ENCODE peak calls at places on chromosome 1, in four cellular contexts. C is tibial artery, X is transverse colon, F is lower lobe of right lung. Z is an unnamed sample.

GRCh38 chr1:177170756-177171535 is at the start of gene BRINP2:
- DNase-seq in C (no peak), X (peak; percentile 15), F (no peak), Z (peak; percentile 28)

GRCh38 chr1:64137569-64137936 is 65.9 kb upstream of the UBE2U start:
- DNase-seq in C (no peak), X (no peak), F (no peak), Z (no peak)

GRCh38 chr1:89603651-89604413 is 29.1 kb upstream of the LRRC8C start:
- DNase-seq in C (no peak), X (no peak), F (no peak), Z (no peak)

GRCh38 chr1:233016798-233017197 is 66.4 kb downstream of the NTPCR start:
- DNase-seq in C (no peak), X (no peak), F (no peak), Z (no peak)

GRCh38 chr1:75855010-75855409 is 58.3 kb downstream of the MSH4 start:
- DNase-seq in C (no peak), X (no peak), F (no peak), Z (no peak)

GRCh38 chr1:86207323-86207722 is 50.8 kb upstream of the COL24A1 start:
- DNase-seq in C (no peak), X (no peak), F (no peak), Z (no peak)

GRCh38 chr1:234154320-234155251 is 218.7 kb upstream of the COA6 start:
- DNase-seq in C (no peak), X (no peak), F (no peak), Z (no peak)

GRCh38 chr1:244369256-244370057 is 82.3 kb downstream of the ADSS2 start:
- DNase-seq in C (no peak), X (peak; percentile 68), F (no peak), Z (no peak)

GRCh38 chr1:85678193-85678592 is 30.0 kb downstream of the ZNHIT6 start:
- DNase-seq in C (no peak), X (no peak), F (no peak), Z (no peak)

GRCh38 chr1:45327644-45328515 is 1.2 kb downstream of the HPDL start:
- DNase-seq in C (no peak), X (peak; percentile 30), F (no peak), Z (peak; percentile 52)

GRCh38 chr1:100921110-100921706 is 25.3 kb downstream of the SLC30A7 start:
- DNase-seq in C (no peak), X (no peak), F (no peak), Z (peak; percentile 12)

GRCh38 chr1:96388421-96389310 is 332.9 kb upstream of the PTBP2 start:
- DNase-seq in C (no peak), X (no peak), F (no peak), Z (no peak)

GRCh38 chr1:212077028-212077427 is 41.5 kb downstream of the DTL start:
- DNase-seq in C (no peak), X (no peak), F (no peak), Z (no peak)

GRCh38 chr1:149844650-149845255 is 54.6 kb upstream of the BOLA1 start:
- DNase-seq in C (no peak), X (no peak), F (no peak), Z (no peak)

GRCh38 chr1:111227875-111228747 is 598 bp downstream of the CHI3L2 start:
- DNase-seq in C (peak; percentile 66), X (no peak), F (no peak), Z (no peak)

GRCh38 chr1:59739111-59739510 is 75.6 kb upstream of the HOOK1 start:
- DNase-seq in C (no peak), X (no peak), F (no peak), Z (no peak)

GRCh38 chr1:94100785-94101612 is 19.9 kb downstream of the ABCA4 start:
- DNase-seq in C (no peak), X (no peak), F (no peak), Z (no peak)

GRCh38 chr1:94336991-94337390 is 81.2 kb upstream of the ABCD3 start:
- DNase-seq in C (no peak), X (no peak), F (no peak), Z (no peak)

GRCh38 chr1:206430031-206430983 is 40.0 kb upstream of the IKBKE start:
- DNase-seq in C (no peak), X (no peak), F (no peak), Z (peak; percentile 20)

GRCh38 chr1:86419277-86419903 is 4.6 kb upstream of the CLCA2 start:
- DNase-seq in C (no peak), X (peak; percentile 48), F (no peak), Z (peak; percentile 19)

GRCh38 chr1:99268021-99268420 is 3.7 kb downstream of the PLPPR4 start:
- DNase-seq in C (no peak), X (no peak), F (no peak), Z (no peak)

GRCh38 chr1:110051262-110051648 is 16.8 kb downstream of the STRIP1 start:
- DNase-seq in C (no peak), X (no peak), F (no peak), Z (no peak)

GRCh38 chr1:234437423-234438171 is 41.4 kb downstream of the TARBP1 start:
- DNase-seq in C (no peak), X (no peak), F (no peak), Z (no peak)

GRCh38 chr1:183889095-183889494 is 84.2 kb downstream of the RGL1 start:
- DNase-seq in C (no peak), X (no peak), F (no peak), Z (no peak)

GRCh38 chr1:11878891-11879190 is 20.1 kb upstream of the NPPB start:
- DNase-seq in C (no peak), X (no peak), F (no peak), Z (no peak)

GRCh38 chr1:48493970-48494769 is 22.2 kb upstream of the SPATA6 start:
- DNase-seq in C (no peak), X (peak; percentile 24), F (no peak), Z (no peak)

GRCh38 chr1:48039088-48040049 is 42.2 kb upstream of the TRABD2B start:
- DNase-seq in C (peak; percentile 46), X (no peak), F (no peak), Z (no peak)

GRCh38 chr1:115158181-115158580 is 68.9 kb upstream of the TSPAN2 start:
- DNase-seq in C (peak; percentile 86), X (no peak), F (no peak), Z (no peak)

GRCh38 chr1:232524056-232524455 is 105.9 kb downstream of the SIPA1L2 start:
- DNase-seq in C (no peak), X (no peak), F (no peak), Z (no peak)

GRCh38 chr1:194873328-194873923 is 1687.0 kb upstream of the B3GALT2 start:
- DNase-seq in C (no peak), X (no peak), F (no peak), Z (no peak)

GRCh38 chr1:78490861-78491310 is at the start of gene PTGFR:
- DNase-seq in C (peak; percentile 75), X (no peak), F (peak; percentile 47), Z (peak; percentile 6)

GRCh38 chr1:71721532-71721931 is 560.8 kb downstream of the NEGR1 start:
- DNase-seq in C (no peak), X (no peak), F (no peak), Z (no peak)

GRCh38 chr1:29822895-29823294 is 586.6 kb downstream of the PTPRU start:
- DNase-seq in C (no peak), X (no peak), F (no peak), Z (no peak)

GRCh38 chr1:89959719-89960118 is 35.2 kb upstream of the ZNF326 start:
- DNase-seq in C (no peak), X (no peak), F (no peak), Z (no peak)

GRCh38 chr1:54848134-54848948 is 38.7 kb downstream of the DHCR24 start:
- DNase-seq in C (peak; percentile 23), X (no peak), F (no peak), Z (no peak)

GRCh38 chr1:201537966-201538617 is 835 bp upstream of the NAV1 start:
- DNase-seq in C (no peak), X (no peak), F (no peak), Z (no peak)

GRCh38 chr1:201540846-201541735 is 2.2 kb downstream of the NAV1 start:
- DNase-seq in C (no peak), X (no peak), F (no peak), Z (no peak)

GRCh38 chr1:201538618-201539551 is at the start of gene NAV1:
- DNase-seq in C (peak; percentile 91), X (peak; percentile 56), F (peak; percentile 68), Z (no peak)

GRCh38 chr1:201537467-201537866 is 1.5 kb upstream of the NAV1 start:
- DNase-seq in C (no peak), X (no peak), F (no peak), Z (no peak)

GRCh38 chr1:201539561-201540404 is 856 bp downstream of the NAV1 start:
- DNase-seq in C (peak; percentile 88), X (peak; percentile 37), F (peak; percentile 61), Z (no peak)
- TF ChIP-seq CTCF in C (no peak), X (no peak), F (no peak), Z (no peak)

DNA sequence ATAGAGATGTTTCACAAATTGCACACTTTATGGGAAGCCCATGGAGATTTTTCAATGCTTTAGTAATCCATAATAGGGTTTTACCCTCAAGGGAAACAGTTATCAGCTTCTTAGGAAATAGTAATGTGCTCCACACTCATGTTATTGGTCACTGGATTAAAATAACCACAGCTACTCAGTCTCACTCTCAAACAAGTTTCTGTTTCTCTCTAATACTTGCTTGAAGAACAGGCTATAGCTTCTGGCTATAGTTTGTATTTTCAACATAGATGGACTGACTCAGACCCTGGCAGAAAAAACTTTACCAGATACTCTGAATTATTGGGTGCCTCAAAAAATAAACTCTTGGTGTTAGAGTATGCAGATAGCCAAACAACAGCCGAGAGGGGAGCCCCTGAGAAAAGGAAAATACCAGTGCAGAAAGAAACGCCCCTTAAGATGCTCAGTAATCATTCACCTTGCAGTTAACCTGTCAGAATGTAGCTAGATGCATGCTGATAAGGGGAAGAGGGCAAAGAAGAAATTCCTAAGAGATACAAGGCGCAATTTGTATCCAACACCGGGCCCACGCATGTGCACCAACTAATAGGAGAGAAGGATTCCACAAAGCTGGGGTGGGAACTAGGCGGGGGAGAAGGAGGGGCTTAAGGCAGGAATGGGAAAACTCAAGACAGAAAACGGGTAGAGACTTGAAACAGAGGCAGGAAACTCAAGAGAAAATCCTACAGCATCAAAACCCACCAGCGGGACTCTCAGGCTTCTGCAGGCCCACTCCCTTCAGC is 30.4 kb upstream of the PDE4B start:
- DNase-seq in C (no peak), X (no peak), F (no peak), Z (no peak)
- H3K4me3 ChIP-seq in C (no peak overlapping the region), X (no peak overlapping the region), F (no peak overlapping the region), Z (no peak overlapping the region)

DNA sequence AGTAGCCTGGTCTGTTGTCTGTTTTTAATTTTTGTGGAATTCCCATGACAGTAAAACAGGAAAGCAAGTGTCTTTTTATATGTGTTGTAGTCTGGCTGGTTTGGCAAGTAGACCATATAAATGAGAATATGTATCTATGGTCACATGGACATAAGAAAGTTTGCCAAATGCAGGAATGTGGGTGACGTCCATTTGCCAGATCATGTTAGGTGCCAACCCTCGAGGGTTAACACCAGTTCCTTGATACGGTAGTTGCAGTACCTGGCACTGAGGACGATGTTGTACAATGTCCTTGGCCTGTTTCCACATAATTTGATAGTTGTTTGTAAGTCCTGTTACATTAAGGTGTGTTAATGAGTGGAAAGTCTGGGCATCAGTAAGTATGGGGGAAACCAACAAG is 6.2 kb downstream of the DAP3 start:
- DNase-seq in C (no peak), X (no peak), F (no peak), Z (no peak)
- H3K36me3 ChIP-seq in C (peaks cover 13% of the 10 kb centered on the region), X (no peaks in the 10 kb centered on the region), F (peaks cover 10% of the 10 kb centered on the region), Z (peaks cover 7% of the 10 kb centered on the region)

DNA sequence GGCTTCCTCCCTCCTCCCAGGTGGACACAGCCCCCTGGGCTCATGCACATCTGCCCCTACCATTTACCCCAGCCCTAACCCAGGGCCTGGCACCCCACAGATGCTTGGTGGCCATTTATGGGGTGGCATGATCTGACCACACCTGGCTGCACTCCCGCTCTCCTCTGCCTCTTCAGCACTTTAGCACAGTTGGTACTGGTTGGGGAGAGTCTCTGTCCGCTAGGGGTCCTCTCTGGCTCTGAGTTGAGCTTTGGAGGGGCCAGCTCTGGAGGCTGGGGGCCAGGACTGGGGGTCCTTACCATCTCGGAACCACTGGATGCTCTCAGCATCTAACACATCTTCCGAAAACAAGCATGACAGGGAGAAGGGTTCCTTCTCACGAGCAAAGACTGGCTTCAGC is 17.4 kb downstream of the MYOM3 start:
- DNase-seq in C (no peak), X (no peak), F (peak; percentile 26), Z (no peak)
- TF ChIP-seq CTCF in C (no peak), X (no peak), F (no peak), Z (no peak)

Z was measured in GM06990.